ENCODE peak calls at places on chromosome 5, in four cellular contexts. U is HepG2, V is HEK293T, Z is K562. K is an unnamed sample.

GRCh38 chr5:174106997-174107655 is 61.6 kb downstream of the NSG2 start:
- DNase-seq in U (no peak), V (no peak), Z (no peak), K (peak; percentile 49)

GRCh38 chr5:15797116-15797515 is 297.1 kb downstream of the FBXL7 start:
- DNase-seq in U (no peak), V (no peak), Z (no peak), K (no peak)

GRCh38 chr5:130168211-130168610 is 263.9 kb downstream of the CHSY3 start:
- DNase-seq in U (no peak), V (no peak), Z (no peak), K (no peak)

GRCh38 chr5:12357596-12357995 is 453.4 kb upstream of the CTNND2 start:
- DNase-seq in U (no peak), V (no peak), Z (no peak), K (no peak)

GRCh38 chr5:98314262-98314661 is 459.2 kb upstream of the RGMB start:
- DNase-seq in U (no peak), V (no peak), Z (no peak), K (no peak)

GRCh38 chr5:124841829-124842712 is 95.6 kb upstream of the ZNF608 start:
- DNase-seq in U (no peak), V (no peak), Z (no peak), K (no peak)

GRCh38 chr5:166341708-166342329 is 1949.6 kb upstream of the WWC1 start:
- DNase-seq in U (no peak), V (peak; percentile 27), Z (no peak), K (no peak)

GRCh38 chr5:95223859-95224258 is 61.0 kb downstream of the MCTP1 start:
- DNase-seq in U (no peak), V (no peak), Z (no peak), K (no peak)

GRCh38 chr5:175614223-175614622 is 43.6 kb upstream of the HRH2 start:
- DNase-seq in U (no peak), V (no peak), Z (no peak), K (no peak)

GRCh38 chr5:82939326-82939725 is 137.9 kb downstream of the TMEM167A start:
- DNase-seq in U (no peak), V (no peak), Z (no peak), K (no peak)

GRCh38 chr5:168023190-168023589 is 268.3 kb upstream of the WWC1 start:
- DNase-seq in U (no peak), V (no peak), Z (no peak), K (no peak)

GRCh38 chr5:171681667-171682066 is 104.0 kb upstream of the SMIM23 start:
- DNase-seq in U (no peak), V (no peak), Z (no peak), K (no peak)

GRCh38 chr5:179407191-179408175 is 62.2 kb upstream of the ADAMTS2 start:
- DNase-seq in U (no peak), V (no peak), Z (no peak), K (no peak)

GRCh38 chr5:141637693-141638419 is 1.1 kb downstream of the RELL2 start:
- DNase-seq in U (peak; percentile 37), V (peak; percentile 31), Z (peak; percentile 76), K (peak; percentile 94)

GRCh38 chr5:134647750-134648424 is 698 bp upstream of the SEC24A start:
- DNase-seq in U (peak; percentile 21), V (no peak), Z (peak; percentile 24), K (no peak)

GRCh38 chr5:105882956-105883481 is 1787.7 kb downstream of the EFNA5 start:
- DNase-seq in U (no peak), V (no peak), Z (no peak), K (no peak)

GRCh38 chr5:136025900-136026299 is 2.9 kb upstream of the TGFBI start:
- DNase-seq in U (no peak), V (no peak), Z (no peak), K (no peak)

GRCh38 chr5:473344-474192 is 30.6 kb downstream of the EXOC3 start:
- DNase-seq in U (peak; percentile 27), V (peak; percentile 35), Z (no peak), K (peak; percentile 34)

GRCh38 chr5:124648902-124649467 is 97.5 kb downstream of the ZNF608 start:
- DNase-seq in U (peak; percentile 62), V (no peak), Z (no peak), K (no peak)

GRCh38 chr5:33310471-33310870 is 130.3 kb upstream of the TARS1 start:
- DNase-seq in U (no peak), V (no peak), Z (no peak), K (no peak)

GRCh38 chr5:103444333-103445038 is 118.1 kb downstream of the NUDT12 start:
- DNase-seq in U (no peak), V (no peak), Z (no peak), K (no peak)

GRCh38 chr5:125227333-125228075 is 481.1 kb upstream of the ZNF608 start:
- DNase-seq in U (no peak), V (peak; percentile 62), Z (no peak), K (peak; percentile 50)

GRCh38 chr5:25458628-25459027 is 813.9 kb upstream of the CDH10 start:
- DNase-seq in U (no peak), V (no peak), Z (no peak), K (no peak)

GRCh38 chr5:106489004-106489403 is 1181.7 kb downstream of the EFNA5 start:
- DNase-seq in U (no peak), V (no peak), Z (no peak), K (no peak)

GRCh38 chr5:142749321-142749720 is 20.9 kb upstream of the ARHGAP26 start:
- DNase-seq in U (no peak), V (no peak), Z (no peak), K (no peak)

GRCh38 chr5:103389846-103390245 is 131.3 kb downstream of the MACIR start:
- DNase-seq in U (no peak), V (no peak), Z (no peak), K (no peak)

GRCh38 chr5:137181685-137182084 is 317.4 kb downstream of the SPOCK1 start:
- DNase-seq in U (no peak), V (no peak), Z (no peak), K (no peak)

GRCh38 chr5:152811985-152812384 is 406.9 kb upstream of the NMUR2 start:
- DNase-seq in U (no peak), V (no peak), Z (no peak), K (no peak)

GRCh38 chr5:68994645-68995044 is 99.2 kb upstream of the SLC30A5 start:
- DNase-seq in U (no peak), V (no peak), Z (no peak), K (no peak)
- TF ChIP-seq ELF4 in U (no peak), V (no peak), Z (no peak), K (no peak)

GRCh38 chr5:53343187-53343586 is 137.2 kb upstream of the FST start:
- DNase-seq in U (no peak), V (no peak), Z (no peak), K (no peak)
- TF ChIP-seq ELF4 in U (no peak), V (no peak), Z (no peak), K (no peak)

GRCh38 chr5:9046756-9047481 is 499.0 kb downstream of the SEMA5A start:
- DNase-seq in U (no peak), V (no peak), Z (no peak), K (no peak)
- TF ChIP-seq ELF4 in U (no peak), V (no peak), Z (no peak), K (no peak)

GRCh38 chr5:114238771-114239313 is 123.0 kb upstream of the KCNN2 start:
- DNase-seq in U (no peak), V (no peak), Z (no peak), K (no peak)
- TF ChIP-seq ELF4 in U (no peak), V (no peak), Z (no peak), K (no peak)

DNA sequence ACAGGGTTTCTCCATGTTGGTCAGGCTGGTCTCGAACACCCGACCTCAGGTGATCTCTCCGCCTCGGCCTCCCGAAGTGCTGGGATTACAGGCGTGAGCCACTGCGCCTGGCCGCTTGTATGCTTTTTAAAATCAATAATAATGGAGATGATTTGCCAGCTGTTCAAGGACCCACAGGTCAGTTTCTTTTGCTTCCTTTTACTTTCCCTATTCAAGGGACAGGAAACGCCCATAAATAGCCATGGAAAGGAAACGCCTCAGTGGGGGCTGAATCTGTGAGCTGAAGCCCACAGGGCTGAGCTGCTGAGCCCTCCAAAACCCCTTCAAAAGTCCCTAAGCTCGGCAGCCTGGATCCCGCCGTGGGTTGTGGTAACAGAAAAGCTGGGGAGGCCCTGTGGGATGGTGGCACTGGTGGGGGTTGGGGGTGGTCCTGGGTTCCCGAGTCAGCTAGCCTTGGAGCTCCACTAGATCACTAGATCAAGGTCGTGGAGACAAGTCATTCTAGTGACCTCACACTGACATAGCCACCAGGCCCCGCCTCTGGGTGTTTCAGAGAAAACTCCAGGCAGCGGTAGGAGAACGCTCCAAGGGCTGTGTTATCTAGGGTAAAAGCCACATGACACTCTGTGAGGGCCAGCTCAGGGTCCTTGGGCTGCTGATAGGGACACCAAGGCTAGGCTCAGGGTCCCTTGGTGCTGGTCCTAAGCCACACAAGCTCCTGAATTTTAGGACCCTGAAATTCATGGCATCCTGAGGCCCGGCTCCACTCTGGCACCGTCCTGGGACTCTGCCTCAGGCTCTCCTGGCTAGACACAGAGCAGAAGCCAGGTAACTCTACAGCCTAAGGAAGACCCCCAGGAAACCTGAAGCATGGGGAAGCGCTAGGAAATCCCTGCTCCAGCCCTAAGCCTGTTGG is 18.0 kb upstream of the DUSP1 start:
- DNase-seq in U (peak; percentile 85), V (no peak), Z (peak; percentile 92), K (no peak)
- TF ChIP-seq ELF4 in U (no peak), V (no peak), Z (no peak), K (no peak)

GRCh38 chr5:89954901-89955300 is 454.7 kb downstream of the CETN3 start:
- DNase-seq in U (no peak), V (no peak), Z (no peak), K (no peak)
- TF ChIP-seq ELF4 in U (no peak), V (no peak), Z (no peak), K (no peak)

GRCh38 chr5:108216890-108217289 is 165.0 kb downstream of the FBXL17 start:
- DNase-seq in U (peak; percentile 2), V (no peak), Z (no peak), K (no peak)

GRCh38 chr5:108214857-108215256 is 167.0 kb downstream of the FBXL17 start:
- DNase-seq in U (no peak), V (no peak), Z (no peak), K (no peak)

GRCh38 chr5:108212775-108213346 is 169.0 kb downstream of the FBXL17 start:
- DNase-seq in U (peak; percentile 64), V (no peak), Z (peak; percentile 18), K (peak; percentile 41)
- TF ChIP-seq ELF4 in U (no peak), V (no peak), Z (no peak), K (no peak)

DNA sequence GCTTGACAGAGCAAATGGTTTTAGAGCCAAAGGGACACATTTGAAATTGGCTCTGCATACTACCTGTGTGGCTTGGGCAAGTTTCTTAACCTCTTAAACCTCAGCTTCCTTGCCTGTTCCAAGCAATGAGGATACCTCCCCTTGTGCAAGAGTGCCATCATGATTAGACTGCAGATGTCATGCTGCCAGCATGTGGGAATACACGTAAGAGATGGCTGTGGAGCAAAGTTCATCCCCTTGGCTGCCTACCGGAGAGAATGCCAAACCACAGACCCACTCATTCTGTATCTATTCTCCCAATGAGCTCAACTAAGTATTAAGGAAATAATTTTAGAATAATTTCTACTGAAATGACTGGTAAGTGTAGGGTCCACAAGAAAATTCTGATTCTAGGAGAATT is 101.3 kb downstream of the WDR41 start:
- DNase-seq in U (peak; percentile 27), V (no peak), Z (no peak), K (no peak)
- TF ChIP-seq ELF4 in U (no peak), V (no peak), Z (no peak), K (no peak)